ENCODE peak calls at places on chromosomes 3 and 15, in five cellular contexts. B is bronchial epithelial cell; F is HEK293T; P is AG09319; U is stimulated activated CD4-positive, alpha-beta T cell treated with anti-CD3 and anti-CD28 coated beads, TNF-alpha, amount 100 ng/mL, for 1 hour. J is an unnamed sample.

GRCh38 chr3:179108091-179108490 is 36.5 kb upstream of the ZMAT3 start:
- DNase-seq in B (peak), F (no peak), P (no peak), U (no peak), J (no peak)

GRCh38 chr3:48361928-48362327 is 10.1 kb upstream of the FBXW12 start:
- DNase-seq in B (no peak), F (no peak), P (no peak), U (no peak), J (no peak)

GRCh38 chr15:57427367-57427821 is 51.1 kb downstream of the CGNL1 start:
- DNase-seq in B (peak), F (no peak), P (peak), U (no peak), J (no peak)

GRCh38 chr3:161420746-161421145 is 49.4 kb upstream of the SPTSSB start:
- DNase-seq in B (peak), F (no peak), P (no peak), U (no peak), J (no peak)

GRCh38 chr3:176951586-176952292 is 245.5 kb downstream of the TBL1XR1 start:
- DNase-seq in B (no peak), F (no peak), P (no peak), U (no peak), J (no peak)

GRCh38 chr3:73500321-73500720 is 124.4 kb downstream of the PDZRN3 start:
- DNase-seq in B (no peak), F (no peak), P (no peak), U (no peak), J (no peak)

GRCh38 chr15:87538327-87538834 is 718.2 kb downstream of the NTRK3 start:
- DNase-seq in B (no peak), F (no peak), P (no peak), U (no peak), J (no peak)

GRCh38 chr15:37789392-37789776 is 145.1 kb upstream of the TMCO5A start:
- DNase-seq in B (no peak), F (no peak), P (no peak), U (no peak), J (no peak)

GRCh38 chr3:173465112-173465511 is 67.6 kb downstream of the NLGN1 start:
- DNase-seq in B (peak), F (no peak), P (no peak), U (no peak), J (no peak)

GRCh38 chr3:113912551-113913246 is 35.1 kb upstream of the ZDHHC23 start:
- DNase-seq in B (peak), F (peak), P (peak), U (no peak), J (peak)

GRCh38 chr3:78496458-78496857 is 1271.3 kb downstream of the ROBO1 start:
- DNase-seq in B (no peak), F (peak), P (no peak), U (no peak), J (no peak)

GRCh38 chr15:43908641-43909040 is 81.8 kb downstream of the WDR76 start:
- DNase-seq in B (no peak), F (no peak), P (no peak), U (no peak), J (no peak)

GRCh38 chr3:162302983-162303624 is 806.5 kb downstream of the OTOL1 start:
- DNase-seq in B (no peak), F (no peak), P (no peak), U (no peak), J (no peak)

GRCh38 chr15:73014904-73015303 is 37.4 kb upstream of the NEO1 start:
- DNase-seq in B (no peak), F (no peak), P (no peak), U (no peak), J (no peak)

GRCh38 chr3:130857336-130858026 is 36.4 kb upstream of the ATP2C1 start:
- DNase-seq in B (peak), F (no peak), P (no peak), U (no peak), J (no peak)

GRCh38 chr3:97957617-97958311 is 14.5 kb downstream of the RIOX2 start:
- DNase-seq in B (no peak), F (no peak), P (no peak), U (no peak), J (no peak)

GRCh38 chr3:4261411-4261810 is 41.8 kb upstream of the SETMAR start:
- DNase-seq in B (no peak), F (no peak), P (no peak), U (no peak), J (no peak)

GRCh38 chr3:194280777-194281176 is 70.4 kb downstream of the CPN2 start:
- DNase-seq in B (no peak), F (no peak), P (no peak), U (no peak), J (no peak)

GRCh38 chr3:195009607-195010006 is 261.4 kb downstream of the XXYLT1 start:
- DNase-seq in B (no peak), F (no peak), P (no peak), U (no peak), J (no peak)

GRCh38 chr15:92958105-92958504 is 58.0 kb downstream of the CHD2 start:
- DNase-seq in B (peak), F (no peak), P (no peak), U (no peak), J (no peak)

GRCh38 chr15:30923429-30923828 is 19.7 kb downstream of the FAN1 start:
- DNase-seq in B (no peak), F (no peak), P (no peak), U (no peak), J (no peak)

GRCh38 chr3:23624305-23624704 is 181.4 kb upstream of the UBE2E1 start:
- DNase-seq in B (peak), F (no peak), P (no peak), U (no peak), J (no peak)

GRCh38 chr3:185188816-185189215 is 36.0 kb upstream of the C3orf70 start:
- DNase-seq in B (no peak), F (no peak), P (no peak), U (no peak), J (no peak)

GRCh38 chr3:11405323-11405722 is 133.1 kb downstream of the ATG7 start:
- DNase-seq in B (no peak), F (no peak), P (no peak), U (no peak), J (no peak)

GRCh38 chr3:52827866-52828376 is 2.6 kb downstream of the ITIH4 start:
- DNase-seq in B (no peak), F (no peak), P (no peak), U (no peak), J (no peak)

GRCh38 chr15:48283361-48284157 is 47.7 kb upstream of the DUT start:
- DNase-seq in B (no peak), F (no peak), P (no peak), U (no peak), J (no peak)

GRCh38 chr3:98519351-98519750 is 3.4 kb downstream of the CLDND1 start:
- DNase-seq in B (peak), F (no peak), P (no peak), U (no peak), J (no peak)

GRCh38 chr3:41690766-41691563 is 270.9 kb downstream of the ULK4 start:
- DNase-seq in B (no peak), F (no peak), P (no peak), U (no peak), J (no peak)

GRCh38 chr3:194671511-194671899 is 486 bp downstream of the LSG1 start:
- DNase-seq in B (peak), F (no peak), P (no peak), U (no peak), J (no peak)

GRCh38 chr3:42031808-42032475 is 59.2 kb upstream of the TRAK1 start:
- DNase-seq in B (no peak), F (no peak), P (no peak), U (no peak), J (no peak)

GRCh38 chr3:98445949-98446406 is 17.0 kb upstream of the OR5K1 start:
- DNase-seq in B (peak), F (no peak), P (no peak), U (no peak), J (peak)

J was measured in keratinocyte.